ENCODE peak calls at places on chromosomes 13 and 19, in five cellular contexts. S is neural crest cell, L is progenitor cell of endocrine pancreas, Z is neural progenitor cell, F is suprapubic skin. K is an unnamed sample.
A peak's percentile ranks its signal among the peaks of the same experiment; 100 is the strongest.

GRCh38 chr13:76879211-76879875 is 6.9 kb downstream of the KCTD12 start:
- DNase-seq in F (peak; percentile 85), S (no peak), Z (no peak), L (no peak), K (no peak)

GRCh38 chr13:78430166-78430791 is 173.1 kb downstream of the POU4F1 start:
- DNase-seq in L (no peak), Z (peak; percentile 52), F (no peak), S (no peak), K (no peak)

GRCh38 chr13:24076124-24076523 is 84.4 kb upstream of the SPATA13 start:
- DNase-seq in S (no peak), L (no peak), Z (no peak), F (no peak), K (no peak)

GRCh38 chr13:59951011-59951410 is 212.7 kb downstream of the DIAPH3 start:
- DNase-seq in F (no peak), S (no peak), Z (no peak), L (no peak), K (no peak)

GRCh38 chr13:44439615-44440014 is 66.0 kb downstream of the SERP2 start:
- DNase-seq in L (no peak), S (no peak), Z (no peak), F (no peak), K (no peak)

GRCh38 chr13:93304868-93305613 is 78.4 kb downstream of the GPC6 start:
- DNase-seq in S (no peak), Z (no peak), F (no peak), L (no peak), K (no peak)

GRCh38 chr13:27627377-27627776 is 5.7 kb downstream of the POLR1D start:
- DNase-seq in F (no peak), S (no peak), Z (no peak), L (no peak), K (no peak)

GRCh38 chr13:56510836-56511235 is 629.9 kb upstream of the PRR20A start:
- DNase-seq in L (no peak), F (no peak), Z (no peak), S (no peak), K (no peak)

GRCh38 chr13:22800726-22801401 is 379.9 kb upstream of the SGCG start:
- DNase-seq in S (no peak), L (no peak), Z (no peak), F (no peak), K (no peak)

GRCh38 chr13:22801402-22802003 is 379.3 kb upstream of the SGCG start:
- DNase-seq in L (no peak), Z (peak; percentile 38), S (no peak), F (no peak), K (no peak)
- TF ChIP-seq CTCF in L (peak; percentile 54), Z (peak; percentile 59), S (peak; percentile 72), F (peak; percentile 10), K (peak; percentile 75)

GRCh38 chr13:102311433-102311796 is 90.4 kb downstream of the FGF14 start:
- DNase-seq in L (no peak), F (no peak), S (no peak), Z (no peak), K (no peak)

GRCh38 chr13:102310691-102311432 is 91.0 kb downstream of the FGF14 start:
- DNase-seq in S (no peak), Z (no peak), F (no peak), L (no peak), K (no peak)

GRCh38 chr13:102312841-102313240 is 89.0 kb downstream of the FGF14 start:
- DNase-seq in F (no peak), L (no peak), S (no peak), Z (no peak), K (no peak)

GRCh38 chr13:102311901-102312300 is 89.9 kb downstream of the FGF14 start:
- DNase-seq in S (no peak), L (no peak), F (no peak), Z (no peak), K (no peak)

GRCh38 chr13:102309110-102309509 is 92.7 kb downstream of the FGF14 start:
- DNase-seq in L (no peak), S (no peak), F (no peak), Z (no peak), K (no peak)
- TF ChIP-seq CTCF in L (no peak), S (no peak), F (no peak), Z (no peak), K (no peak)

GRCh38 chr13:110136660-110137585 is 170.0 kb downstream of the COL4A1 start:
- DNase-seq in S (no peak), Z (peak; percentile 68), F (no peak), L (no peak), K (no peak)

GRCh38 chr13:110138700-110139036 is 168.3 kb downstream of the COL4A1 start:
- DNase-seq in S (no peak), Z (no peak), L (no peak), F (no peak), K (no peak)

GRCh38 chr13:110135977-110136597 is 170.9 kb downstream of the COL4A1 start:
- DNase-seq in F (no peak), S (no peak), Z (no peak), L (no peak), K (peak; percentile 58)

GRCh38 chr13:110138009-110138699 is 168.8 kb downstream of the COL4A1 start:
- DNase-seq in S (no peak), L (peak; percentile 45), Z (peak; percentile 56), F (no peak), K (no peak)

GRCh38 chr13:110137677-110138008 is 169.3 kb downstream of the COL4A1 start:
- DNase-seq in L (no peak), F (no peak), Z (peak; percentile 43), S (no peak), K (no peak)
- TF ChIP-seq CTCF in L (peak; percentile 53), F (no peak), Z (peak; percentile 51), S (peak; percentile 59), K (peak; percentile 43)

GRCh38 chr13:52025475-52026245 is 1.2 kb downstream of the UTP14C start:
- DNase-seq in F (no peak), S (no peak), L (no peak), Z (no peak), K (no peak)
- TF ChIP-seq CTCF in F (no peak), S (no peak), L (no peak), Z (no peak), K (no peak)

GRCh38 chr19:58518261-58519086 is 1.1 kb downstream of the ZBTB45 start:
- DNase-seq in S (no peak), L (no peak), F (no peak), Z (no peak), K (no peak)

GRCh38 chr19:58519355-58520256 is at the start of gene ZBTB45:
- DNase-seq in F (peak; percentile 96), Z (peak; percentile 95), S (peak; percentile 87), L (peak; percentile 89), K (peak; percentile 93)

GRCh38 chr19:58520257-58520599 is 618 bp upstream of the ZBTB45 start:
- DNase-seq in S (no peak), Z (no peak), L (no peak), F (no peak), K (no peak)

GRCh38 chr19:58516964-58517833 is 2.4 kb downstream of the ZBTB45 start:
- DNase-seq in L (no peak), S (no peak), Z (no peak), F (no peak), K (no peak)

GRCh38 chr19:58519087-58519354 is 589 bp downstream of the ZBTB45 start:
- DNase-seq in L (peak; percentile 51), Z (peak; percentile 89), S (peak; percentile 61), F (no peak), K (peak; percentile 78)
- TF ChIP-seq CTCF in L (peak; percentile 62), Z (peak; percentile 55), S (peak; percentile 51), F (no peak), K (peak; percentile 63)

GRCh38 chr13:40779049-40779448 is 8.1 kb upstream of the MRPS31 start:
- DNase-seq in S (no peak), F (no peak), L (no peak), Z (no peak), K (no peak)

GRCh38 chr13:40781717-40782116 is 7.7 kb upstream of the SLC25A15 start:
- DNase-seq in S (no peak), Z (no peak), L (no peak), F (peak; percentile 20), K (no peak)

GRCh38 chr13:40777957-40778235 is 6.9 kb upstream of the MRPS31 start:
- DNase-seq in L (no peak), F (no peak), S (no peak), Z (no peak), K (no peak)

GRCh38 chr13:40779796-40780285 is 8.9 kb upstream of the MRPS31 start:
- DNase-seq in L (no peak), F (no peak), Z (no peak), S (no peak), K (no peak)

DNA sequence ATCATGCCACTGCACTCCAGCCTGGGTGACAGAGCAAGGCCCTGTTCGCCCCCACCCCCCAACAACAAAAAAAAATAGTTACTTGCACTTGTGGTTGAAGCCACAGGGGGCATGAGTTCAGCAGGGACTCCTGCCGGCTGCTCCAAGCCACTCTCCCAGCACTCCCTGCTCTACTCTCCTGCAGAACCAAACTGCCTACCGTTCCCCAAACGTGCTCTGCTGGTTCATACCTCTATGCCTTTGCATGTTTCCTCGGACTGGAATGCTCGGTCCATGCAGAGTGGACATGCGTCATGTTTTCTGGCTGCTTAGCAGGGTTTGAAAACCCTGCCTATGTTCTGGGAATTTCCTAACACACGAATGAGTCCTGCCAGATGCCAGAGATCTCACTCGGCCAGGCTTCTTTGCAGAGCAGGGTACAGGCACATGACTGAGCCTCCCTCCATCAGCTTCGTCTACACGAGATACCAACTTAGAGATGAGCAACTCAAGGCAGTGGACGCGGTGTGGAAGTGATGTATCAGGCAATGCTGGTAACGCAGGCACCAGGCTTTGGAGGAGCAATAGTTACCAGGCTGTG is 8.5 kb upstream of the SLC25A15 start:
- DNase-seq in S (no peak), L (no peak), Z (no peak), F (peak; percentile 65), K (no peak)
- TF ChIP-seq CTCF in S (no peak), L (peak; percentile 22), Z (no peak), F (no peak), K (peak; percentile 30)

DNA sequence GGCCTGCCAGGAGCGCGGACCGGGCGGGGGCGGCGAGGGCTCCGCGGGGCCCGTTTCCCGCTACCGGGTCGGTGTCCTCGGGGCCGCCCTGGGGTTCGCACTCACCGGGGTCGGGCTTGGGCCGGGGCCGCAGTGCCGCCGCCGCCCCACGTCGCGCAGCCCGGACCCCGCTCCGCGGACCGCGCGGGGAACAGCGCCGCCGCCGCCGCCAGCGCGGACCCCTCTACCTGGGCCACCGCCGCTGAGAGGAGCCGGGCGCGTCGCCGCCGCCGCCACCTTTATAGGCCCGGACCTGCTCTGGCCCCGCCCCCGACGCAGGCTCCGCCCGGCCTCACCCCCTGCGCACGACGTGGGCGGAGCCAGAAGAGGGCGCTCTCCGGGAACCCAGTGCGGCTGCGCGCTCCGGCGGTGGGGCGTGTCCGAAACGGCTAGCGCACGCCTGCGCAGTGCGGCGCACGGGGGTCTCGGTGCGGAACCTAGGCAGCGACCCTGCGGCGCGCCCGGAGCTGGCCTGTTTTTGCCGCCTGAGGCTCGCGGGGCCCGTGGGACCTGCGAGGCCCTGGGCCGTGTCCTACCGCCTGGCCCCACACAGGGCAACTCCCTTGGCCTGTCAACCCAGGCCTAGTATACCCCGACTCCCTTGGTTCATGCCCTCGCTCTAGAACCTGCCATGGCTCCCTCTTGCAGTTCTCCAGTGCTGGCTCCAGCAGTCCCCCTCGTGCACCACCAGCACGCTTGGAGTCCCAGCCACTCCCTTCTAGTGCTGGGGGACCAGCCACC is at the start of gene MKNK2:
- DNase-seq in S (peak; percentile 98), Z (peak; percentile 97), L (peak; percentile 97), F (peak; percentile 96), K (peak; percentile 99)
- TF ChIP-seq CTCF in S (peak; percentile 61), Z (peak; percentile 68), L (peak; percentile 54), F (peak; percentile 75), K (peak; percentile 60)